ENCODE peak calls at places on chromosomes 13 and 19, in six cellular contexts. H, B, R, C, W and U are unnamed samples.

GRCh38 chr19:13430790-13431582 is 75.3 kb downstream of the CACNA1A start:
- DNase-seq in H (no peak), B (peak; percentile 42), R (peak; percentile 33), C (no peak), W (peak; percentile 66), U (no peak)

GRCh38 chr19:14449321-14449720 is 16.2 kb downstream of the PKN1 start:
- DNase-seq in H (no peak), B (no peak), R (no peak), C (no peak), W (no peak), U (no peak)

GRCh38 chr13:48531416-48532145 is 1.3 kb downstream of the RCBTB2 start:
- DNase-seq in H (no peak), B (no peak), R (no peak), C (no peak), W (no peak), U (no peak)

GRCh38 chr13:63501702-63502101 is 2086.1 kb upstream of the PCDH20 start:
- DNase-seq in H (no peak), B (peak; percentile 2), R (no peak), C (no peak), W (no peak), U (no peak)

GRCh38 chr19:5961969-5962945 is 15.7 kb downstream of the RANBP3 start:
- DNase-seq in H (no peak), B (peak; percentile 66), R (peak; percentile 75), C (no peak), W (peak; percentile 78), U (no peak)

GRCh38 chr13:110415669-110416068 is 108.6 kb downstream of the COL4A2 start:
- DNase-seq in H (peak; percentile 62), B (peak; percentile 24), R (no peak), C (no peak), W (peak; percentile 68), U (no peak)

GRCh38 chr19:15154002-15154612 is 46.7 kb downstream of the NOTCH3 start:
- DNase-seq in H (peak; percentile 46), B (peak; percentile 53), R (peak; percentile 38), C (no peak), W (no peak), U (no peak)

GRCh38 chr19:44818470-44818856 is 9.6 kb downstream of the BCAM start:
- DNase-seq in H (no peak), B (no peak), R (no peak), C (no peak), W (no peak), U (no peak)

GRCh38 chr19:55667958-55668357 is 7.1 kb upstream of the EPN1 start:
- DNase-seq in H (no peak), B (no peak), R (no peak), C (no peak), W (no peak), U (no peak)
- TF ChIP-seq POLR2A in H (no peak), B (no peak), R (no peak), C (no peak), W (no peak), U (no peak)

GRCh38 chr13:28528848-28529247 is 33.9 kb upstream of the FLT1 start:
- DNase-seq in H (no peak), B (no peak), R (no peak), C (no peak), W (no peak), U (no peak)
- TF ChIP-seq CTCF in H (no peak), B (peak; percentile 13), R (peak; percentile 26), C (no peak), W (no peak), U (no peak)

GRCh38 chr19:38870612-38871011 is 7.5 kb downstream of the RINL start:
- DNase-seq in H (no peak), B (no peak), R (no peak), C (no peak), W (no peak), U (no peak)
- H3K4me3 ChIP-seq in H (no peak overlapping the region), B (no peak overlapping the region), R (no peak overlapping the region), C (no peak overlapping the region), W (no peak overlapping the region), U (no peak overlapping the region)

GRCh38 chr19:35155441-35155840 is 906 bp downstream of the FXYD5 start:
- DNase-seq in H (no peak), B (no peak), R (no peak), C (no peak), W (no peak), U (no peak)

GRCh38 chr19:35155981-35156672 is 1.6 kb downstream of the FXYD5 start:
- DNase-seq in H (no peak), B (no peak), R (no peak), C (no peak), W (no peak), U (no peak)

GRCh38 chr19:35156673-35157014 is 2.1 kb downstream of the FXYD5 start:
- DNase-seq in H (no peak), B (no peak), R (no peak), C (no peak), W (no peak), U (no peak)

GRCh38 chr19:35153701-35154534 is 617 bp upstream of the FXYD5 start:
- DNase-seq in H (peak; percentile 48), B (no peak), R (peak; percentile 56), C (no peak), W (no peak), U (no peak)

DNA sequence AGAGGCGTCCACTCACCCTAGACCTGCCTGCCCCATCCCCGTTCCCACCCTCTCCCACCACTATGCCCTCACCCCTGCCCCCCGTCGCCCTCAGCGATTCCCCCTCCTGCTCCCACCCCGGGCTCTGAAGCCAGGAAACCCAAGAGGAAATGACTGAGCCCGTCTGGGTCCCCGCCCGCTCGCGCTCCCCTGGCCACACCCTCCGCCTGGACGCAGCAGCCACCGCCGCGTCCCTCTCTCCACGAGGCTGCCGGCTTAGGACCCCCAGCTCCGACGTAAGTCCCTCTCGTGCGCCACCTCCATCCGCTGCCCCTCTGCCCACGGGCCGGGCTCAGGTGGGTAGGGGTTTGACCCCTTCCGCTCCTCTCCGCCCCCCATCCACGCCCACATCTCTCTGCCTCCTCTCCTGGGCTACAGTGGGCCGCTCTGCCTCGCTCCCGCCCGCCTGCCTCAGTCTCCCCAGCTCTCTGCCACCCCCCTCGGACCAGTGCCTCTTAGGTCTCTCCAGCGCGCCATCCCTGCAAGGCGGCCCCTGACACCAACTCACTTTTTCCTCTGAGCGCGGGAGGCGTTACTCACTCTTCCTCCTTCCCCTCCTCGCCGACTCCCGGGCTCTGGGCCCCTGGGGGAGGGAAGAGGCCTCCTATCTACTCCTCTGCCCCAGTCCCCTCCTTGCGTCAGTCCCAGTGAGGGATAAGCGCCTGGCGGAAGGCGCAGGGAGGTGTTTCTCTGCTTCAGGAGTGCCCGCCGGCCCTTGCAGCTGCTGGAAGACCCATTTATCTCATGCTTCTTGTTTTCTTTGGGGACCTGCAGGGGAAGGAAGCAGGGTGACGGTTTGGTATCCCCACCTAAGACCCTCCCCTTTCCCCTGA is at the start of gene FXYD5:
- DNase-seq in H (peak; percentile 81), B (peak; percentile 80), R (peak; percentile 77), C (no peak), W (peak; percentile 58), U (peak; percentile 63)
- TF ChIP-seq POLR2A in H (no peak), B (peak; percentile 67), R (peak; percentile 37), C (peak; percentile 34), W (no peak), U (no peak)

GRCh38 chr13:43963726-43964125 is 84.0 kb downstream of the LACC1 start:
- DNase-seq in H (no peak), B (no peak), R (no peak), C (no peak), W (no peak), U (no peak)
- TF ChIP-seq CTCF in H (no peak), B (no peak), R (no peak), C (no peak), W (no peak), U (no peak)

GRCh38 chr19:4368128-4368820 is 24.9 kb downstream of the MPND start:
- DNase-seq in H (no peak), B (peak; percentile 36), R (no peak), C (no peak), W (no peak), U (peak; percentile 88)

GRCh38 chr19:4369888-4370260 is 26.5 kb downstream of the MPND start:
- DNase-seq in H (no peak), B (peak; percentile 26), R (peak; percentile 76), C (no peak), W (peak; percentile 82), U (no peak)

GRCh38 chr19:4367781-4368127 is 24.4 kb downstream of the MPND start:
- DNase-seq in H (no peak), B (no peak), R (no peak), C (no peak), W (no peak), U (no peak)

GRCh38 chr19:4370418-4371041 is 27.2 kb downstream of the MPND start:
- DNase-seq in H (no peak), B (no peak), R (no peak), C (no peak), W (no peak), U (no peak)

DNA sequence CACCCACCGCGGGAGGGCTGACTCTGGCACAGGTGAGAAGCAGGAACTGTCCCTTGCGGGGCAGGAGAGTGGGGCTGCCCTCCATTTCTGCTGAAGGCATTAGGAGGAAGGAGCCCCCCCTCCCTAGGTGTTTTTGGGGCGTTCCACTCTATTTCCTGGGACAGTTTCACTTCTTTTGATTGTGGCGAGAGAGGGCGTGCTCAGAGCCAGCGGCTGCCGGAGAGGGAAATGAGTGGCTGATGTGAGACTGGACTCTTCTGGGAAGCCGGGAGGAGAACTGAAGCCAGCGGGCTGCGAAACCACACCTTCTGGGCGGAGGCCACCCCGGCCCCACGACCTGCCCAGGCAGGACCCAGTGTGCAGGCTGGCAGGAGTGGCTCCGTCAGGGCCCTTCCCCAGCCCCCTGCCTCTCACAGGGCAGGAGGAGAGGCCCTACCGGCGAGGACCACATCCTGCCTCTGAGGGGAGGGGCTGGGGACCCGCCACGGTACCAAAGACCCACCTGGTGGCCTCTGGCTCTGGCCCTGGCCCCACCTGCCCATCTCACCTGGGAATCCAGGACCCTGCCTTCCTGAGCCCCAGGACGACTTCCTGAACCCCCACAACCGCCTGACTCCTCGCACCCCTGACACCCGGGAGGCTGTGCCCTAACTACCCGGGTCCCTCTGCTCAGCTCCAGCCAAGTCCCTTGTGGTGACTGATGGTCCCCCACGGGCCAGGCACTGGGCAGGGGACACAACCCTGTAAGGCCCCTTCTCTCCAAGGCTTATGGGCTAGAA is 25.9 kb downstream of the MPND start:
- DNase-seq in H (peak; percentile 70), B (no peak), R (peak; percentile 84), C (no peak), W (no peak), U (no peak)
- H3K4me3 ChIP-seq in H (peak overlapping the region; percentile 11), B (no peak overlapping the region), R (no peak overlapping the region), C (peak overlapping the region; percentile 21), W (no peak overlapping the region), U (no peak overlapping the region)

GRCh38 chr13:51955841-51956603 is 55.2 kb downstream of the ATP7B start:
- DNase-seq in H (no peak), B (no peak), R (peak; percentile 53), C (no peak), W (no peak), U (no peak)
- TF ChIP-seq POLR2A in H (no peak), B (no peak), R (peak; percentile 44), C (no peak), W (no peak), U (no peak)